ENCODE peak calls at places on chromosomes 4 and X, in eight cellular contexts. One of them, this sample, is unnamed.

GRCh38 chr4:74157116-74157742 is 689 bp upstream of the MTHFD2L start:
- DNase-seq in mesendoderm: peak; percentile 4
- DNase-seq in Karpas-422: no peak
- DNase-seq in IMR-90: peak; percentile 65
- DNase-seq in H9: no peak
- DNase-seq in HCT116: no peak
- DNase-seq in K562: no peak
- DNase-seq in endodermal cell: no peak
- DNase-seq in this sample: no peak

GRCh38 chrX:111041018-111041462 is 55.0 kb upstream of the PAK3 start:
- DNase-seq in mesendoderm: no peak
- DNase-seq in Karpas-422: peak; percentile 42
- DNase-seq in IMR-90: peak; percentile 90
- DNase-seq in H9: no peak
- DNase-seq in HCT116: no peak
- DNase-seq in K562: no peak
- DNase-seq in endodermal cell: no peak
- DNase-seq in this sample: peak; percentile 89

GRCh38 chr4:75939890-75940691 is 722 bp downstream of the NAAA start:
- DNase-seq in mesendoderm: peak; percentile 78
- DNase-seq in Karpas-422: peak; percentile 87
- DNase-seq in IMR-90: peak; percentile 32
- DNase-seq in H9: peak; percentile 84
- DNase-seq in HCT116: peak; percentile 36
- DNase-seq in K562: peak; percentile 84
- DNase-seq in endodermal cell: peak; percentile 90
- DNase-seq in this sample: peak; percentile 17

GRCh38 chr4:26342328-26343040 is 21.7 kb downstream of the RBPJ start:
- DNase-seq in mesendoderm: no peak
- DNase-seq in Karpas-422: no peak
- DNase-seq in IMR-90: peak; percentile 95
- DNase-seq in H9: no peak
- DNase-seq in HCT116: peak; percentile 23
- DNase-seq in K562: peak; percentile 14
- DNase-seq in endodermal cell: no peak
- DNase-seq in this sample: peak; percentile 88

GRCh38 chr4:87505862-87506261 is 23.3 kb downstream of the SPARCL1 start:
- DNase-seq in mesendoderm: peak; percentile 60
- DNase-seq in Karpas-422: no peak
- DNase-seq in IMR-90: no peak
- DNase-seq in H9: no peak
- DNase-seq in HCT116: no peak
- DNase-seq in K562: no peak
- DNase-seq in endodermal cell: peak; percentile 63
- DNase-seq in this sample: no peak

GRCh38 chr4:56909083-56909981 is 1.6 kb downstream of the REST start:
- DNase-seq in mesendoderm: peak; percentile 75
- DNase-seq in Karpas-422: peak; percentile 91
- DNase-seq in IMR-90: peak; percentile 52
- DNase-seq in H9: peak; percentile 46
- DNase-seq in HCT116: no peak
- DNase-seq in K562: no peak
- DNase-seq in endodermal cell: peak; percentile 77
- DNase-seq in this sample: peak; percentile 62

GRCh38 chrX:40521868-40522450 is 58.8 kb upstream of the ATP6AP2 start:
- DNase-seq in mesendoderm: no peak
- DNase-seq in Karpas-422: no peak
- DNase-seq in IMR-90: no peak
- DNase-seq in H9: no peak
- DNase-seq in HCT116: no peak
- DNase-seq in K562: no peak
- DNase-seq in endodermal cell: no peak
- DNase-seq in this sample: no peak

GRCh38 chr4:138406881-138407280 is 164.7 kb upstream of the SLC7A11 start:
- DNase-seq in mesendoderm: no peak
- DNase-seq in Karpas-422: no peak
- DNase-seq in IMR-90: peak; percentile 3
- DNase-seq in H9: no peak
- DNase-seq in HCT116: no peak
- DNase-seq in K562: no peak
- DNase-seq in endodermal cell: no peak
- DNase-seq in this sample: peak; percentile 4

GRCh38 chr4:182222766-182223165 is 20.4 kb upstream of the TENM3 start:
- DNase-seq in mesendoderm: no peak
- DNase-seq in Karpas-422: no peak
- DNase-seq in IMR-90: no peak
- DNase-seq in H9: no peak
- DNase-seq in HCT116: no peak
- DNase-seq in K562: no peak
- DNase-seq in endodermal cell: no peak
- DNase-seq in this sample: no peak

GRCh38 chrX:153667281-153667831 is 6.3 kb downstream of the PNCK start:
- DNase-seq in mesendoderm: no peak
- DNase-seq in Karpas-422: no peak
- DNase-seq in IMR-90: no peak
- DNase-seq in H9: no peak
- DNase-seq in HCT116: no peak
- DNase-seq in K562: no peak
- DNase-seq in endodermal cell: peak; percentile 25
- DNase-seq in this sample: no peak

GRCh38 chr4:6403400-6403685 is 69.1 kb downstream of the PPP2R2C start:
- DNase-seq in mesendoderm: no peak
- DNase-seq in Karpas-422: no peak
- DNase-seq in IMR-90: no peak
- DNase-seq in H9: no peak
- DNase-seq in HCT116: no peak
- DNase-seq in K562: no peak
- DNase-seq in endodermal cell: no peak
- DNase-seq in this sample: no peak

GRCh38 chr4:99591757-99592156 is 17.1 kb downstream of the MTTP start:
- DNase-seq in mesendoderm: no peak
- DNase-seq in Karpas-422: no peak
- DNase-seq in IMR-90: no peak
- DNase-seq in H9: no peak
- DNase-seq in HCT116: no peak
- DNase-seq in K562: no peak
- DNase-seq in endodermal cell: no peak
- DNase-seq in this sample: no peak

GRCh38 chr4:8070751-8071718 is 87.6 kb downstream of the ABLIM2 start:
- DNase-seq in mesendoderm: no peak
- DNase-seq in Karpas-422: no peak
- DNase-seq in IMR-90: no peak
- DNase-seq in H9: no peak
- DNase-seq in HCT116: no peak
- DNase-seq in K562: no peak
- DNase-seq in endodermal cell: peak; percentile 73
- DNase-seq in this sample: no peak
- H3K27me3 ChIP-seq in mesendoderm: no peaks in the 10 kb centered on the region
- H3K27me3 ChIP-seq in Karpas-422: no peaks in the 10 kb centered on the region
- H3K27me3 ChIP-seq in IMR-90: peaks cover 81% of the 10 kb centered on the region
- H3K27me3 ChIP-seq in H9: no peaks in the 10 kb centered on the region
- H3K27me3 ChIP-seq in HCT116: no peaks in the 10 kb centered on the region
- H3K27me3 ChIP-seq in K562: peaks cover 71% of the 10 kb centered on the region
- H3K27me3 ChIP-seq in endodermal cell: no peaks in the 10 kb centered on the region
- H3K27me3 ChIP-seq in this sample: peaks cover 11% of the 10 kb centered on the region

GRCh38 chr4:142548491-142548890 is 297.6 kb downstream of the INPP4B start:
- DNase-seq in mesendoderm: no peak
- DNase-seq in Karpas-422: no peak
- DNase-seq in IMR-90: no peak
- DNase-seq in H9: no peak
- DNase-seq in HCT116: no peak
- DNase-seq in K562: no peak
- DNase-seq in endodermal cell: no peak
- DNase-seq in this sample: peak; percentile 61

GRCh38 chr4:142549726-142550463 is 296.2 kb downstream of the INPP4B start:
- DNase-seq in mesendoderm: peak; percentile 26
- DNase-seq in Karpas-422: no peak
- DNase-seq in IMR-90: peak; percentile 81
- DNase-seq in H9: no peak
- DNase-seq in HCT116: peak; percentile 97
- DNase-seq in K562: no peak
- DNase-seq in endodermal cell: no peak
- DNase-seq in this sample: peak; percentile 97

GRCh38 chr4:142550955-142551354 is 295.1 kb downstream of the INPP4B start:
- DNase-seq in mesendoderm: no peak
- DNase-seq in Karpas-422: no peak
- DNase-seq in IMR-90: no peak
- DNase-seq in H9: no peak
- DNase-seq in HCT116: peak; percentile 12
- DNase-seq in K562: no peak
- DNase-seq in endodermal cell: no peak
- DNase-seq in this sample: no peak

GRCh38 chr4:142547974-142548373 is 298.1 kb downstream of the INPP4B start:
- DNase-seq in mesendoderm: no peak
- DNase-seq in Karpas-422: no peak
- DNase-seq in IMR-90: peak; percentile 57
- DNase-seq in H9: no peak
- DNase-seq in HCT116: no peak
- DNase-seq in K562: no peak
- DNase-seq in endodermal cell: no peak
- DNase-seq in this sample: peak; percentile 78

DNA sequence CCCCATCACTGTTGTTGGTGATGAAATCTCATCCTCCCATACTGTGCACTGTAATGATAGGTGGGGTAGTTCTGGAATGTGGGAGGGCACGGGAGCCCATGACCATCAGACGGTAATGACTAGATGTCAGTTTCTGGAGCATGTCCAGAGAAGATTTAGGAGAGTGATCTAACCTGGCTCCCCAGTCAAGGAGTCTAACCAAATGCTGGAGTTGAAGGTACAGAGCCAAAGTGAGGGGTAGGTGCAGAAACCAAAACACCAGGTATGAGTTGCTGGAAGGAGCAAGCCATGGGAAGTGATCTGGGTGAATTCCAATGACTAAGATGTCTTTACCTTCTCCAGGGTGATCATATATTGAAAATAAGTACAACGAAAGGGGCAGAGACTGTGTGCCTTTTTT is 296.9 kb downstream of the INPP4B start:
- DNase-seq in mesendoderm: no peak
- DNase-seq in Karpas-422: no peak
- DNase-seq in IMR-90: no peak
- DNase-seq in H9: no peak
- DNase-seq in HCT116: no peak
- DNase-seq in K562: no peak
- DNase-seq in endodermal cell: no peak
- DNase-seq in this sample: peak; percentile 86
- H3K9ac ChIP-seq in mesendoderm: no peak overlapping the region
- H3K9ac ChIP-seq in Karpas-422: no peak overlapping the region
- H3K9ac ChIP-seq in IMR-90: no peak overlapping the region
- H3K9ac ChIP-seq in H9: no peak overlapping the region
- H3K9ac ChIP-seq in HCT116: peak overlapping the region; percentile 55
- H3K9ac ChIP-seq in K562: no peak overlapping the region
- H3K9ac ChIP-seq in endodermal cell: no peak overlapping the region
- H3K9ac ChIP-seq in this sample: peak overlapping the region; percentile 88

DNA sequence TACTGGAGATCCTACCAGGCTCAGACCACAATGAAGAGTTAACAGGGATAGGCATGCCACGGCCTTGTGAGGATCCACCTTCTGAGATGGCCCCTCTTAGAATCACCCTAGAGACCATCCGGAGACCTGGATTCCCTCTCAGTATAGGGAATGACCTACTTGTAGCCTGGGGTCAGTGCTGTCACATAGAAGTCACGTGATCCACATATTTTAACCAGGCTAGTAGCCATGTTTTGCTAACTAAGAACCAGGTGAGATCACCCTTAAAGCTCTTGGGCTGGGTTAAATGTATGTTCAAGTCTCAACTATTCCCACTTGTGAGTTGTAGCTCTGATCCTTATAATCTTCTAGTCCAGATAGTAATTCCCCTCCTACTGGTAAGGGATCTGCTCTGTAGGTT is 215.4 kb downstream of the CCNG2 start:
- DNase-seq in mesendoderm: no peak
- DNase-seq in Karpas-422: no peak
- DNase-seq in IMR-90: no peak
- DNase-seq in H9: no peak
- DNase-seq in HCT116: no peak
- DNase-seq in K562: no peak
- DNase-seq in endodermal cell: no peak
- DNase-seq in this sample: no peak
- H3K27me3 ChIP-seq in mesendoderm: no peaks in the 10 kb centered on the region
- H3K27me3 ChIP-seq in Karpas-422: no peaks in the 10 kb centered on the region
- H3K27me3 ChIP-seq in IMR-90: no peaks in the 10 kb centered on the region
- H3K27me3 ChIP-seq in H9: no peaks in the 10 kb centered on the region
- H3K27me3 ChIP-seq in HCT116: peaks cover 18% of the 10 kb centered on the region
- H3K27me3 ChIP-seq in K562: peaks cover 7% of the 10 kb centered on the region
- H3K27me3 ChIP-seq in endodermal cell: peaks cover 4% of the 10 kb centered on the region
- H3K27me3 ChIP-seq in this sample: peaks cover 2% of the 10 kb centered on the region

GRCh38 chrX:155026727-155027508 is at the start of gene FUNDC2:
- DNase-seq in mesendoderm: peak; percentile 93
- DNase-seq in Karpas-422: peak; percentile 96
- DNase-seq in IMR-90: peak; percentile 90
- DNase-seq in H9: peak; percentile 87
- DNase-seq in HCT116: peak; percentile 86
- DNase-seq in K562: peak; percentile 91
- DNase-seq in endodermal cell: peak; percentile 91
- DNase-seq in this sample: peak; percentile 91

GRCh38 chrX:155027509-155028066 is 944 bp downstream of the FUNDC2 start:
- DNase-seq in mesendoderm: peak; percentile 4
- DNase-seq in Karpas-422: peak; percentile 68
- DNase-seq in IMR-90: peak; percentile 70
- DNase-seq in H9: no peak
- DNase-seq in HCT116: peak; percentile 23
- DNase-seq in K562: no peak
- DNase-seq in endodermal cell: no peak
- DNase-seq in this sample: peak; percentile 62

GRCh38 chrX:155028192-155028591 is 1.5 kb downstream of the FUNDC2 start:
- DNase-seq in mesendoderm: peak; percentile 7
- DNase-seq in Karpas-422: peak; percentile 56
- DNase-seq in IMR-90: no peak
- DNase-seq in H9: no peak
- DNase-seq in HCT116: no peak
- DNase-seq in K562: no peak
- DNase-seq in endodermal cell: no peak
- DNase-seq in this sample: peak; percentile 1

GRCh38 chrX:155023907-155024833 is 1.6 kb upstream of the F8 start:
- DNase-seq in mesendoderm: no peak
- DNase-seq in Karpas-422: no peak
- DNase-seq in IMR-90: no peak
- DNase-seq in H9: no peak
- DNase-seq in HCT116: no peak
- DNase-seq in K562: no peak
- DNase-seq in endodermal cell: no peak
- DNase-seq in this sample: no peak

DNA sequence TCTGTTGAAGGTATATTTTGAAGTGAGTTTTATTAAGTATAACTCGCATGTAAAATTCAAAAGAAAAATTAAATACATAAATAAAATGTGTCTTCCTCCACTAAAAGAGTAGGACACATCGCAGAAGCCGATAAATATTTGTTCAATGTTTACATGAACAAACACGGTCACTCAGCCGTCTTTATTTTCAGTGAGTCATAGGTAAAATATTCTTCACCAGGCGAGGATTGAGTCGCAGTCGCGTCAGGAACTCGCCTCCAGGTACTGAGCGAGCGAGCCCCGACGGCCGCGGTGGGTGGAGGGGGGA is 271 bp upstream of the FUNDC2 start:
- DNase-seq in mesendoderm: no peak
- DNase-seq in Karpas-422: no peak
- DNase-seq in IMR-90: no peak
- DNase-seq in H9: no peak
- DNase-seq in HCT116: no peak
- DNase-seq in K562: no peak
- DNase-seq in endodermal cell: no peak
- DNase-seq in this sample: no peak
- H3K9ac ChIP-seq in mesendoderm: peak overlapping the region; percentile 61
- H3K9ac ChIP-seq in Karpas-422: peak overlapping the region; percentile 75
- H3K9ac ChIP-seq in IMR-90: peak overlapping the region; percentile 83
- H3K9ac ChIP-seq in H9: peak overlapping the region; percentile 68
- H3K9ac ChIP-seq in HCT116: peak overlapping the region; percentile 49
- H3K9ac ChIP-seq in K562: peak overlapping the region; percentile 75
- H3K9ac ChIP-seq in endodermal cell: peak overlapping the region; percentile 89
- H3K9ac ChIP-seq in this sample: peak overlapping the region; percentile 61